ENCODE peak calls at places on chromosomes 2 and 18, in eight cellular contexts. E is heart right ventricle; I is AG10803; M is PC-3; T is AG09319; P is GM10248; C is stimulated activated CD4-positive, alpha-beta T cell treated with anti-CD3 and anti-CD28 coated beads, TNF-alpha, amount 100 ng/mL, for 4 hours; F is IMR-90. U is an unnamed sample.

GRCh38 chr2:26569216-26570082 is 71.7 kb downstream of the CIB4 start:
- DNase-seq in E (no peak), I (no peak), M (no peak), T (no peak), P (no peak), C (no peak), F (no peak), U (no peak)

GRCh38 chr2:138787053-138787666 is 7.0 kb upstream of the NXPH2 start:
- DNase-seq in E (no peak), I (peak), M (peak), T (peak), P (no peak), C (no peak), F (peak), U (peak)

GRCh38 chr2:67346718-67347407 is 50.3 kb upstream of the ETAA1 start:
- DNase-seq in E (no peak), I (peak), M (peak), T (no peak), P (no peak), C (no peak), F (peak), U (no peak)

GRCh38 chr2:175062787-175063585 is 57.8 kb upstream of the CHN1 start:
- DNase-seq in E (no peak), I (no peak), M (peak), T (no peak), P (no peak), C (no peak), F (no peak), U (no peak)

GRCh38 chr18:79489048-79489899 is 93.5 kb downstream of the NFATC1 start:
- DNase-seq in E (no peak), I (no peak), M (no peak), T (no peak), P (no peak), C (no peak), F (no peak), U (no peak)

GRCh38 chr18:58045265-58046086 is 1.4 kb downstream of the NEDD4L start:
- DNase-seq in E (peak), I (no peak), M (peak), T (no peak), P (peak), C (peak), F (peak), U (peak)

GRCh38 chr2:127671557-127672302 is 3.6 kb downstream of the LIMS2 start:
- DNase-seq in E (no peak), I (no peak), M (no peak), T (no peak), P (no peak), C (no peak), F (no peak), U (no peak)

GRCh38 chr2:178679891-178680290 is 127.3 kb downstream of the TTN start:
- DNase-seq in E (no peak), I (no peak), M (peak), T (no peak), P (no peak), C (no peak), F (no peak), U (no peak)

GRCh38 chr18:8389391-8390340 is 219.6 kb upstream of the RAB12 start:
- DNase-seq in E (peak), I (peak), M (peak), T (peak), P (peak), C (no peak), F (peak), U (peak)

GRCh38 chr2:234330902-234331301 is 166.0 kb downstream of the ARL4C start:
- DNase-seq in E (no peak), I (no peak), M (no peak), T (no peak), P (no peak), C (no peak), F (no peak), U (no peak)

GRCh38 chr2:170813611-170814550 is 2.8 kb upstream of the GAD1 start:
- DNase-seq in E (no peak), I (peak), M (peak), T (peak), P (no peak), C (no peak), F (peak), U (peak)

GRCh38 chr2:159459279-159459678 is 157.1 kb downstream of the BAZ2B start:
- DNase-seq in E (no peak), I (no peak), M (no peak), T (no peak), P (no peak), C (no peak), F (peak), U (no peak)

GRCh38 chr18:1805526-1805925 is 765.8 kb downstream of the METTL4 start:
- DNase-seq in E (no peak), I (no peak), M (no peak), T (no peak), P (no peak), C (no peak), F (no peak), U (no peak)

GRCh38 chr2:231146656-231147055 is 21.8 kb upstream of the HTR2B start:
- DNase-seq in E (no peak), I (peak), M (no peak), T (no peak), P (no peak), C (no peak), F (no peak), U (no peak)

GRCh38 chr18:7059276-7059675 is 58.3 kb downstream of the LAMA1 start:
- DNase-seq in E (no peak), I (no peak), M (no peak), T (no peak), P (no peak), C (no peak), F (peak), U (no peak)

GRCh38 chr2:85865539-85866164 is 23.1 kb downstream of the ST3GAL5 start:
- DNase-seq in E (no peak), I (no peak), M (no peak), T (no peak), P (peak), C (no peak), F (peak), U (peak)

U was measured in fibroblast of the aortic adventitia.